ENCODE peak calls at places on chromosome 13, in four cellular contexts. N is HepG2, X is K562, M is GM12878. C is an unnamed sample.

GRCh38 chr13:111202745-111203144 is 87.6 kb downstream of the ARHGEF7 start:
- DNase-seq in X (peak; percentile 41), N (no peak), M (no peak), C (peak; percentile 69)

GRCh38 chr13:30796132-30796832 is 60.9 kb downstream of the ALOX5AP start:
- DNase-seq in M (peak; percentile 45), N (no peak), X (no peak), C (no peak)

GRCh38 chr13:73090116-73090811 is 31.5 kb downstream of the KLF5 start:
- DNase-seq in N (peak; percentile 95), M (no peak), X (peak; percentile 15), C (no peak)

GRCh38 chr13:92564942-92565341 is 661.7 kb upstream of the GPC6 start:
- DNase-seq in M (no peak), X (no peak), N (no peak), C (no peak)

GRCh38 chr13:77507931-77508776 is 27.4 kb upstream of the SCEL start:
- DNase-seq in X (no peak), N (no peak), M (no peak), C (no peak)

GRCh38 chr13:18943273-18943672 is 238.4 kb downstream of the TUBA3C start:
- DNase-seq in M (no peak), N (no peak), X (no peak), C (no peak)

GRCh38 chr13:67033170-67033569 is 197.0 kb downstream of the PCDH9 start:
- DNase-seq in M (no peak), N (no peak), X (no peak), C (no peak)

GRCh38 chr13:48505597-48506091 is 27.2 kb downstream of the RCBTB2 start:
- DNase-seq in X (no peak), N (no peak), M (peak; percentile 93), C (no peak)

GRCh38 chr13:51237887-51238286 is 15.7 kb downstream of the FAM124A start:
- DNase-seq in M (no peak), X (no peak), N (no peak), C (no peak)

GRCh38 chr13:36432106-36432544 is at the start of gene CCNA1:
- DNase-seq in N (no peak), M (no peak), X (peak; percentile 45), C (peak; percentile 83)

GRCh38 chr13:40981949-40982348 is 37.2 kb downstream of the ELF1 start:
- DNase-seq in X (no peak), M (no peak), N (no peak), C (no peak)

GRCh38 chr13:39159971-39160370 is 121.7 kb downstream of the NHLRC3 start:
- DNase-seq in M (no peak), X (no peak), N (no peak), C (no peak)
- TF ChIP-seq MXI1 in M (no peak), X (no peak), N (no peak), C (no peak)

DNA sequence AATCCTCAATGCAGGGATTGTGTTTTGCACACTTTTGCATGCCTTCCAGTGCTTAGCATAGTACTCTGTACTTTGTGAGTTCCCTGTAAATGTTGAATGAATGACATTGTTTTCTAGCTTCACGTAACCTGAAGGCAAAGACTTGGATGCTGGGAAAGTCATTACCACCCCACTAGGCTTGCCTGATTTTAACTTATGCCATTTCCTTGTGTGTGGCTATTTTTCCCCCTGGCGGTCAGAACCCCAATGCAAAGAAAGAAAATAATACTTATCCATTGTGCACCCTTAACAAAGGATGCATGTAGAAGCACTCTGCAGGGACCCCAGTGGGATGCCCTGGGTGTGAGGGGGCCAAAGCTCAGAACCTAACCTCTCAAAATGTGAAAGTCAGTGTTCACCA is 1.2 kb upstream of the ENOX1 start:
- DNase-seq in N (no peak), X (no peak), M (no peak), C (peak; percentile 49)
- TF ChIP-seq CHD2 in N (no peak), X (no peak), M (no peak), C (no peak)

DNA sequence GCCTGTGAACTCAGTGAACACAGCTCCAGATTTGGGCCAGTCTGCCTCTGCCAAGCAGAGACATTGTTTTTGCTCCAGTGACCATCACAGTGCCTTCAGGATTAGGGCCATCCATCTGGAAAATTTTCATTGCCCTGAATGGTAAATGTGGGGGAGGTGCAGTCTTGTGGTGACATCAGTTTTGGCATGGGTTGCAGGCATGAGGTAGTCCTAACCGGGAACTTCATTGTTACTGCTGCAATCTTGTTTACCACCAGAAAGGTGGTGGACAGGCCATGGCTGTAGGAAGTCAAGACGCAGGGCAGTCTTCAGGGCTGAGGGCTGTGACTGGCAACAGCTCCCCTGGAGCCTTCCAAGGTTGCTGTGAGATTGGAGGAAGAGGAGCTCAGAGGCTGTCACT is 55.2 kb downstream of the SPATA13 start:
- DNase-seq in N (no peak), M (no peak), X (no peak), C (no peak)
- TF ChIP-seq MXI1 in N (no peak), M (no peak), X (no peak), C (no peak)

DNA sequence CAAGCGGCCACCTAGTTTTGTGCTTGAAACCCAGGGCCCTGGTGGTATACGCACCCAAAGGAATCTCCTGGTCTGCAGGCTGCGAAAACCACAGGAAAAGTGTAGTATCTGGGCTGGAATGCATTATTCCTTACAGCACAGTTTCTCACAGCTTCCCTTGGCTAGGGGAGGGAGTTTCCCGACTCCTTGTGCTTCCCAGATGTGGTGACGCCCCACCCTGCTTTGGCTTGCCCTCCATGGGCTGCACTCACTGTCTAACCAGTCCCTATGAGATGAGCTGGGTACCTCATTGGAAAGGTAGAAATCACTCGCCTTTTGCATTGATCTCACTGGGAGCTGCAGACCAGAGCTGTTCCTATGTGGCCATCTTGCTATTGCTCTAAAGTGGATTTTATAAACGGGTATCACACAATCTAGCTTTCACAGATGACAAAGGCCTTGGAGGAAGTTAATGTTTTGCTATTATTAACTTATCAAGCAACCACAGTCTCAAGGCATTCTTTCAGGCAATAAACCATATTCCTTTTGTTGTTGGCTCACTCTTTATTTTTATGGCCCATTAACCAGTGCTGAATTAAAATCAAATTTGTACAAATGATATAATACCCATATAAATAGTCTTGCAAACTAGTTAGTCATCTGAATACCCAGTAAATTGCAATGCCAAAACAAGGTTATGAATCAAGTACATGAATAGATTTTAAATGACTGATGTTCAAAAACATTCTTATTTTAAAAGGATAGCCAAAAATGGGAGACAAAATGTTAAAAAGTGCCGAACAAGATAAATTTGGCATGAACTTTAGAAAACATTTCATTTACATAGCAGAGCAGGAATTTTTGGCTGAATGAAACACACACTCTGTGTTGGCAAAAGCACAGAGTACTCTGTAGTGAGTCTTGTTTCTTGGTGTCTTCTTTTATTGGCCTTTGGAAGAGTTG is 475.4 kb upstream of the ARGLU1 start:
- DNase-seq in X (no peak), M (no peak), N (no peak), C (no peak)
- TF ChIP-seq CHD2 in X (no peak), M (no peak), N (no peak), C (no peak)

GRCh38 chr13:112254061-112254818 is 121.9 kb upstream of the SPACA7 start:
- DNase-seq in N (no peak), M (no peak), X (no peak), C (no peak)

GRCh38 chr13:112251930-112252585 is 124.1 kb upstream of the SPACA7 start:
- DNase-seq in X (no peak), N (no peak), M (no peak), C (no peak)

GRCh38 chr13:112253631-112254030 is 122.5 kb upstream of the SPACA7 start:
- DNase-seq in X (no peak), M (no peak), N (no peak), C (no peak)

GRCh38 chr13:112254900-112255299 is 121.3 kb upstream of the SPACA7 start:
- DNase-seq in N (no peak), X (no peak), M (no peak), C (no peak)

GRCh38 chr13:112252744-112253590 is 123.2 kb upstream of the SPACA7 start:
- DNase-seq in X (no peak), M (no peak), N (no peak), C (no peak)
- TF ChIP-seq MXI1 in X (no peak), M (no peak), N (no peak), C (no peak)

GRCh38 chr13:94470126-94470525 is 9.4 kb downstream of the DCT start:
- DNase-seq in N (no peak), M (no peak), X (no peak), C (no peak)
- TF ChIP-seq CHD2 in N (no peak), M (no peak), X (no peak), C (no peak)

GRCh38 chr13:38669234-38669964 is 17.5 kb upstream of the FREM2 start:
- DNase-seq in N (no peak), M (no peak), X (no peak), C (no peak)

GRCh38 chr13:38670627-38671026 is 16.2 kb upstream of the FREM2 start:
- DNase-seq in M (no peak), N (no peak), X (no peak), C (no peak)

DNA sequence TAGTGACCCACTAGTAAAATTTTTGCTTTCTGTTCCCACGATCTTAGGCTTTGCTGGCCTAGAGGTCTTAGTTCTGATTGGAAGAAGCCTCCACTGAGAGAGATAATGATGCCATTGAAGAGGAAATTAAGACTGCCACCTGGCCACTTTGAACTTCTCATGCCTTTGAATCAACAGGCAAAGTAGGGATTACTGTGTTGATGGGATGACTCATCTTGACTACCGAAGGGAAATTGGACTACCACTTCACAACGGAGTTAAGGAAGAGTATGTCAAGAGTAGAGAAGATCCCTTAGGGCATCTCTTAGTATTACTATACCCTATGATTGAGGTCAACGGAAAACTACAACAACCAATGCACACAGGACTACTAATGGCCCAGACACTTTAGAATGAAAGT is 12.7 kb upstream of the FREM2 start:
- DNase-seq in M (no peak), X (no peak), N (no peak), C (no peak)
- TF ChIP-seq MXI1 in M (no peak), X (no peak), N (no peak), C (no peak)

DNA sequence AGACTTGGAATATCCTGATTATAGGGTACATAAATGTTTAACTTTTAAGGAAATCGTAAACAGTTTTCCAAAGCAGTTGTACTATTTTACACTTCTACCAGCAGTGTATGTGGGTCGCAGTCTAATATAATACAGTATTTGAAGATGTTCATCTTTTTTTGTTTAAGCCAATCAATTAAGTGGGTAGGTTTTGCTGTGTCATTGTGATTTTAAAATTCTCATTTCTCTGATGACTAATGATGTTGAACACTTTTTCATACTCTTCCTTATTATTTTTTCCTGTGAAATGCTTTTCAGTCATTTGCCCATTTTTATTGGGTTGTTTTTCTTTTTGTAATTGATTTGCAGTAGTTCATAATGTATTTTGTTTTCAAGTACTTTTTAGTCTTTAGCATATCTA is 2689.7 kb downstream of the PCDH9 start:
- DNase-seq in M (no peak), X (no peak), N (no peak), C (no peak)
- TF ChIP-seq CHD2 in M (no peak), X (no peak), N (no peak), C (no peak)